ENCODE peak calls at places on chromosomes 3 and 15, in five cellular contexts. One of them, this sample, is unnamed.

GRCh38 chr3:88137836-88138235 is 11.9 kb upstream of the C3orf38 start:
- DNase-seq in H1: no peak
- DNase-seq in stimulated activated CD4-positive, alpha-beta T cell treated with anti-CD3 and anti-CD28 coated beads, Interleukin-2, amount 100 ng/mL, for 48 hours: no peak
- DNase-seq in C1 segment of cervical spinal cord: no peak
- DNase-seq in smooth muscle cell of the brain vasculature: no peak
- DNase-seq in this sample: no peak

GRCh38 chr3:47571391-47572165 is 7.1 kb downstream of the CSPG5 start:
- DNase-seq in H1: no peak
- DNase-seq in stimulated activated CD4-positive, alpha-beta T cell treated with anti-CD3 and anti-CD28 coated beads, Interleukin-2, amount 100 ng/mL, for 48 hours: no peak
- DNase-seq in C1 segment of cervical spinal cord: no peak
- DNase-seq in smooth muscle cell of the brain vasculature: no peak
- DNase-seq in this sample: peak; percentile 21

GRCh38 chr3:42680806-42681205 is 4.5 kb upstream of the KLHL40 start:
- DNase-seq in H1: no peak
- DNase-seq in stimulated activated CD4-positive, alpha-beta T cell treated with anti-CD3 and anti-CD28 coated beads, Interleukin-2, amount 100 ng/mL, for 48 hours: no peak
- DNase-seq in C1 segment of cervical spinal cord: no peak
- DNase-seq in smooth muscle cell of the brain vasculature: no peak
- DNase-seq in this sample: no peak

GRCh38 chr3:118987466-118987865 is 47.2 kb downstream of the IGSF11 start:
- DNase-seq in H1: no peak
- DNase-seq in stimulated activated CD4-positive, alpha-beta T cell treated with anti-CD3 and anti-CD28 coated beads, Interleukin-2, amount 100 ng/mL, for 48 hours: no peak
- DNase-seq in C1 segment of cervical spinal cord: no peak
- DNase-seq in smooth muscle cell of the brain vasculature: no peak
- DNase-seq in this sample: peak; percentile 81

GRCh38 chr3:73734376-73734775 is 109.6 kb upstream of the PDZRN3 start:
- DNase-seq in H1: no peak
- DNase-seq in stimulated activated CD4-positive, alpha-beta T cell treated with anti-CD3 and anti-CD28 coated beads, Interleukin-2, amount 100 ng/mL, for 48 hours: no peak
- DNase-seq in C1 segment of cervical spinal cord: no peak
- DNase-seq in smooth muscle cell of the brain vasculature: no peak
- DNase-seq in this sample: no peak

GRCh38 chr3:23455084-23455483 is 252.0 kb downstream of the UBE2E2 start:
- DNase-seq in H1: no peak
- DNase-seq in stimulated activated CD4-positive, alpha-beta T cell treated with anti-CD3 and anti-CD28 coated beads, Interleukin-2, amount 100 ng/mL, for 48 hours: no peak
- DNase-seq in C1 segment of cervical spinal cord: no peak
- DNase-seq in smooth muscle cell of the brain vasculature: no peak
- DNase-seq in this sample: no peak

GRCh38 chr3:39491014-39491413 is 23.5 kb downstream of the MOBP start:
- DNase-seq in H1: no peak
- DNase-seq in stimulated activated CD4-positive, alpha-beta T cell treated with anti-CD3 and anti-CD28 coated beads, Interleukin-2, amount 100 ng/mL, for 48 hours: no peak
- DNase-seq in C1 segment of cervical spinal cord: no peak
- DNase-seq in smooth muscle cell of the brain vasculature: no peak
- DNase-seq in this sample: no peak

GRCh38 chr3:134363381-134363755 is 10.9 kb downstream of the AMOTL2 start:
- DNase-seq in H1: no peak
- DNase-seq in stimulated activated CD4-positive, alpha-beta T cell treated with anti-CD3 and anti-CD28 coated beads, Interleukin-2, amount 100 ng/mL, for 48 hours: no peak
- DNase-seq in C1 segment of cervical spinal cord: no peak
- DNase-seq in smooth muscle cell of the brain vasculature: no peak
- DNase-seq in this sample: no peak

GRCh38 chr15:95174281-95174680 is 942.9 kb downstream of the MCTP2 start:
- DNase-seq in H1: no peak
- DNase-seq in stimulated activated CD4-positive, alpha-beta T cell treated with anti-CD3 and anti-CD28 coated beads, Interleukin-2, amount 100 ng/mL, for 48 hours: no peak
- DNase-seq in C1 segment of cervical spinal cord: no peak
- DNase-seq in smooth muscle cell of the brain vasculature: peak; percentile 29
- DNase-seq in this sample: no peak

GRCh38 chr3:71348001-71348632 is 235.4 kb downstream of the FOXP1 start:
- DNase-seq in H1: no peak
- DNase-seq in stimulated activated CD4-positive, alpha-beta T cell treated with anti-CD3 and anti-CD28 coated beads, Interleukin-2, amount 100 ng/mL, for 48 hours: no peak
- DNase-seq in C1 segment of cervical spinal cord: no peak
- DNase-seq in smooth muscle cell of the brain vasculature: no peak
- DNase-seq in this sample: no peak

GRCh38 chr3:116051040-116051439 is 394.2 kb downstream of the LSAMP start:
- DNase-seq in H1: no peak
- DNase-seq in stimulated activated CD4-positive, alpha-beta T cell treated with anti-CD3 and anti-CD28 coated beads, Interleukin-2, amount 100 ng/mL, for 48 hours: no peak
- DNase-seq in C1 segment of cervical spinal cord: no peak
- DNase-seq in smooth muscle cell of the brain vasculature: no peak
- DNase-seq in this sample: no peak

GRCh38 chr3:72938471-72939265 is 50.8 kb downstream of the GXYLT2 start:
- DNase-seq in H1: no peak
- DNase-seq in stimulated activated CD4-positive, alpha-beta T cell treated with anti-CD3 and anti-CD28 coated beads, Interleukin-2, amount 100 ng/mL, for 48 hours: peak; percentile 7
- DNase-seq in C1 segment of cervical spinal cord: peak; percentile 6
- DNase-seq in smooth muscle cell of the brain vasculature: no peak
- DNase-seq in this sample: no peak

GRCh38 chr15:90143176-90143655 is 40.9 kb upstream of the IDH2 start:
- DNase-seq in H1: peak; percentile 91
- DNase-seq in stimulated activated CD4-positive, alpha-beta T cell treated with anti-CD3 and anti-CD28 coated beads, Interleukin-2, amount 100 ng/mL, for 48 hours: peak; percentile 60
- DNase-seq in C1 segment of cervical spinal cord: no peak
- DNase-seq in smooth muscle cell of the brain vasculature: no peak
- DNase-seq in this sample: no peak

GRCh38 chr15:48671381-48672022 is 26.0 kb upstream of the FBN1 start:
- DNase-seq in H1: no peak
- DNase-seq in stimulated activated CD4-positive, alpha-beta T cell treated with anti-CD3 and anti-CD28 coated beads, Interleukin-2, amount 100 ng/mL, for 48 hours: no peak
- DNase-seq in C1 segment of cervical spinal cord: no peak
- DNase-seq in smooth muscle cell of the brain vasculature: no peak
- DNase-seq in this sample: no peak

GRCh38 chr15:99565031-99565280 is 828 bp upstream of the MEF2A start:
- DNase-seq in H1: peak; percentile 73
- DNase-seq in stimulated activated CD4-positive, alpha-beta T cell treated with anti-CD3 and anti-CD28 coated beads, Interleukin-2, amount 100 ng/mL, for 48 hours: no peak
- DNase-seq in C1 segment of cervical spinal cord: no peak
- DNase-seq in smooth muscle cell of the brain vasculature: no peak
- DNase-seq in this sample: no peak

GRCh38 chr15:24856397-24857093 is 98.2 kb upstream of the SNRPN start:
- DNase-seq in H1: peak; percentile 88
- DNase-seq in stimulated activated CD4-positive, alpha-beta T cell treated with anti-CD3 and anti-CD28 coated beads, Interleukin-2, amount 100 ng/mL, for 48 hours: no peak
- DNase-seq in C1 segment of cervical spinal cord: no peak
- DNase-seq in smooth muscle cell of the brain vasculature: no peak
- DNase-seq in this sample: peak; percentile 25

GRCh38 chr3:117958027-117958426 is 1076.6 kb downstream of the IGSF11 start:
- DNase-seq in H1: no peak
- DNase-seq in stimulated activated CD4-positive, alpha-beta T cell treated with anti-CD3 and anti-CD28 coated beads, Interleukin-2, amount 100 ng/mL, for 48 hours: no peak
- DNase-seq in C1 segment of cervical spinal cord: no peak
- DNase-seq in smooth muscle cell of the brain vasculature: no peak
- DNase-seq in this sample: no peak

GRCh38 chr3:178112134-178112533 is 424.1 kb upstream of the KCNMB2 start:
- DNase-seq in H1: no peak
- DNase-seq in stimulated activated CD4-positive, alpha-beta T cell treated with anti-CD3 and anti-CD28 coated beads, Interleukin-2, amount 100 ng/mL, for 48 hours: no peak
- DNase-seq in C1 segment of cervical spinal cord: no peak
- DNase-seq in smooth muscle cell of the brain vasculature: no peak
- DNase-seq in this sample: no peak

GRCh38 chr3:21913791-21914190 is 162.8 kb upstream of the ZNF385D start:
- DNase-seq in H1: no peak
- DNase-seq in stimulated activated CD4-positive, alpha-beta T cell treated with anti-CD3 and anti-CD28 coated beads, Interleukin-2, amount 100 ng/mL, for 48 hours: no peak
- DNase-seq in C1 segment of cervical spinal cord: no peak
- DNase-seq in smooth muscle cell of the brain vasculature: no peak
- DNase-seq in this sample: no peak

GRCh38 chr3:174016186-174016585 is 618.6 kb downstream of the NLGN1 start:
- DNase-seq in H1: no peak
- DNase-seq in stimulated activated CD4-positive, alpha-beta T cell treated with anti-CD3 and anti-CD28 coated beads, Interleukin-2, amount 100 ng/mL, for 48 hours: no peak
- DNase-seq in C1 segment of cervical spinal cord: no peak
- DNase-seq in smooth muscle cell of the brain vasculature: no peak
- DNase-seq in this sample: no peak

GRCh38 chr3:35389907-35390306 is 249.4 kb upstream of the ARPP21 start:
- DNase-seq in H1: no peak
- DNase-seq in stimulated activated CD4-positive, alpha-beta T cell treated with anti-CD3 and anti-CD28 coated beads, Interleukin-2, amount 100 ng/mL, for 48 hours: no peak
- DNase-seq in C1 segment of cervical spinal cord: no peak
- DNase-seq in smooth muscle cell of the brain vasculature: no peak
- DNase-seq in this sample: no peak

GRCh38 chr15:34109775-34110663 is 8.1 kb downstream of the PGBD4 start:
- DNase-seq in H1: no peak
- DNase-seq in stimulated activated CD4-positive, alpha-beta T cell treated with anti-CD3 and anti-CD28 coated beads, Interleukin-2, amount 100 ng/mL, for 48 hours: no peak
- DNase-seq in C1 segment of cervical spinal cord: no peak
- DNase-seq in smooth muscle cell of the brain vasculature: peak; percentile 32
- DNase-seq in this sample: no peak

GRCh38 chr15:90376789-90377188 is 11.3 kb upstream of the IQGAP1 start:
- DNase-seq in H1: no peak
- DNase-seq in stimulated activated CD4-positive, alpha-beta T cell treated with anti-CD3 and anti-CD28 coated beads, Interleukin-2, amount 100 ng/mL, for 48 hours: peak; percentile 37
- DNase-seq in C1 segment of cervical spinal cord: no peak
- DNase-seq in smooth muscle cell of the brain vasculature: no peak
- DNase-seq in this sample: no peak

GRCh38 chr3:49110780-49111179 is 6.2 kb upstream of the QARS1 start:
- DNase-seq in H1: no peak
- DNase-seq in stimulated activated CD4-positive, alpha-beta T cell treated with anti-CD3 and anti-CD28 coated beads, Interleukin-2, amount 100 ng/mL, for 48 hours: no peak
- DNase-seq in C1 segment of cervical spinal cord: no peak
- DNase-seq in smooth muscle cell of the brain vasculature: no peak
- DNase-seq in this sample: no peak

GRCh38 chr3:53346514-53346913 is 829 bp downstream of the DCP1A start:
- DNase-seq in H1: peak; percentile 44
- DNase-seq in stimulated activated CD4-positive, alpha-beta T cell treated with anti-CD3 and anti-CD28 coated beads, Interleukin-2, amount 100 ng/mL, for 48 hours: no peak
- DNase-seq in C1 segment of cervical spinal cord: no peak
- DNase-seq in smooth muscle cell of the brain vasculature: no peak
- DNase-seq in this sample: no peak